ENCODE peak calls at places on chromosome 3, in ten cellular contexts. M is upper lobe of right lung; D is lung; T is cardiac muscle cell; H is activated CD8-positive, alpha-beta T cell treated with anti-CD3 and anti-CD28 coated beads for 36 hours; Y is neural progenitor cell; L is choroid plexus epithelial cell; S is WTC11; E is tibial artery; Z is HFFc6. F is an unnamed sample.

GRCh38 chr3:32593903-32594525 is 23.4 kb upstream of the DYNC1LI1 start:
- DNase-seq in E (no peak), Y (no peak), M (no peak), T (peak), S (no peak), H (no peak), L (peak), Z (peak), D (no peak), F (no peak)

GRCh38 chr3:37590328-37591079 is 271.2 kb upstream of the CTDSPL start:
- DNase-seq in Y (no peak), D (no peak), H (no peak), S (no peak), L (no peak), M (no peak), T (peak), Z (no peak), E (peak), F (peak)

GRCh38 chr3:11331101-11331500 is 58.9 kb downstream of the ATG7 start:
- DNase-seq in D (no peak), S (no peak), H (no peak), T (peak), Y (no peak), E (no peak), Z (peak), L (peak), M (no peak), F (no peak)

GRCh38 chr3:11850003-11850402 is 3.3 kb upstream of the TAMM41 start:
- DNase-seq in E (no peak), L (no peak), Y (no peak), T (no peak), Z (no peak), S (no peak), H (no peak), D (no peak), M (no peak), F (no peak)

GRCh38 chr3:146117406-146118285 is 43.3 kb downstream of the PLOD2 start:
- DNase-seq in D (no peak), Y (no peak), L (peak), M (no peak), T (peak), H (no peak), S (no peak), E (no peak), Z (peak), F (no peak)

GRCh38 chr3:157373783-157374182 is 62.9 kb upstream of the PTX3 start:
- DNase-seq in Z (peak), D (no peak), S (no peak), H (no peak), E (no peak), T (peak), L (no peak), Y (no peak), M (no peak), F (no peak)

GRCh38 chr3:57512174-57512573 is 32.0 kb downstream of the DNAH12 start:
- DNase-seq in T (no peak), Y (no peak), S (no peak), L (peak), M (no peak), Z (no peak), H (no peak), D (no peak), E (no peak), F (no peak)

GRCh38 chr3:117660941-117661635 is 951.5 kb downstream of the TUSC7 start:
- DNase-seq in T (peak), S (no peak), H (no peak), L (peak), D (no peak), Z (peak), M (no peak), Y (peak), E (no peak), F (no peak)

GRCh38 chr3:25156526-25157075 is 271.5 kb upstream of the RARB start:
- DNase-seq in Z (peak), T (peak), S (no peak), H (no peak), L (peak), E (no peak), M (no peak), D (no peak), Y (peak), F (no peak)

GRCh38 chr3:152069871-152070270 is 196.4 kb downstream of the SUCNR1 start:
- DNase-seq in L (peak), S (no peak), M (no peak), T (no peak), Z (peak), E (no peak), D (no peak), Y (no peak), H (no peak), F (no peak)

GRCh38 chr3:84965141-84965540 is 6.4 kb downstream of the CADM2 start:
- DNase-seq in E (no peak), M (no peak), S (peak), Y (peak), H (no peak), T (peak), L (peak), Z (no peak), D (no peak), F (no peak)

GRCh38 chr3:151478376-151478702 is 17.5 kb upstream of the IGSF10 start:
- DNase-seq in M (no peak), D (no peak), S (no peak), T (peak), E (no peak), H (no peak), Z (no peak), Y (no peak), L (no peak), F (no peak)

GRCh38 chr3:27200721-27201434 is 168.3 kb downstream of the NEK10 start:
- DNase-seq in T (no peak), Z (no peak), H (no peak), D (no peak), Y (no peak), E (no peak), L (no peak), S (no peak), M (no peak), F (no peak)

GRCh38 chr3:192366916-192367315 is 360.4 kb downstream of the FGF12 start:
- DNase-seq in T (no peak), L (no peak), M (no peak), D (no peak), E (no peak), S (no peak), Z (no peak), H (no peak), Y (no peak), F (no peak)

GRCh38 chr3:183822631-183823030 is 2.7 kb downstream of the MAP6D1 start:
- DNase-seq in S (peak), L (no peak), T (no peak), Y (peak), M (no peak), Z (no peak), E (no peak), H (no peak), D (no peak), F (peak)

GRCh38 chr3:32865364-32865763 is 47.6 kb downstream of the TRIM71 start:
- DNase-seq in E (no peak), T (peak), M (no peak), L (peak), H (no peak), Z (peak), D (no peak), Y (no peak), S (no peak), F (no peak)

GRCh38 chr3:72957303-72957702 is 39.3 kb upstream of the PPP4R2 start:
- DNase-seq in M (no peak), T (peak), Y (peak), H (no peak), E (no peak), S (no peak), L (no peak), Z (no peak), D (no peak), F (no peak)

GRCh38 chr3:123799544-123800351 is 84.4 kb downstream of the MYLK start:
- DNase-seq in Y (peak), L (peak), Z (no peak), D (no peak), E (no peak), T (peak), M (no peak), H (no peak), S (no peak), F (no peak)

GRCh38 chr3:123349566-123350450 is 99.1 kb downstream of the ADCY5 start:
- DNase-seq in E (no peak), S (no peak), Z (no peak), T (no peak), H (no peak), M (peak), D (no peak), Y (no peak), L (no peak), F (peak)

GRCh38 chr3:172622916-172623700 is 87.8 kb downstream of the NCEH1 start:
- DNase-seq in H (peak), L (peak), S (no peak), D (no peak), T (peak), M (no peak), Y (peak), Z (peak), E (no peak), F (no peak)

GRCh38 chr3:55059027-55059629 is 131.3 kb upstream of the LRTM1 start:
- DNase-seq in H (no peak), D (no peak), S (no peak), M (no peak), Z (peak), Y (no peak), L (peak), E (no peak), T (no peak), F (no peak)

GRCh38 chr3:158731938-158732855 is at the start of gene RARRES1:
- DNase-seq in M (peak), Y (peak), T (peak), E (peak), D (peak), L (peak), Z (peak), S (peak), H (peak), F (peak)

GRCh38 chr3:127588675-127589577 is 1.6 kb downstream of the TPRA1 start:
- DNase-seq in Y (peak), H (peak), E (no peak), S (no peak), T (peak), L (peak), Z (peak), D (no peak), M (no peak), F (no peak)

GRCh38 chr3:58588030-58588614 is 10.9 kb upstream of the FAM107A start:
- DNase-seq in M (no peak), Z (no peak), S (peak), Y (peak), E (no peak), D (no peak), L (peak), H (peak), T (peak), F (no peak)

GRCh38 chr3:69490971-69491370 is 105.1 kb upstream of the FRMD4B start:
- DNase-seq in M (no peak), E (no peak), D (no peak), Z (no peak), S (no peak), H (no peak), Y (peak), L (no peak), T (no peak), F (no peak)

GRCh38 chr3:38232701-38233100 is 32.9 kb upstream of the SLC22A13 start:
- DNase-seq in S (no peak), Y (no peak), H (no peak), T (no peak), L (no peak), Z (no peak), E (no peak), D (no peak), M (no peak), F (no peak)

GRCh38 chr3:57110214-57110613 is 49.8 kb downstream of the SPATA12 start:
- DNase-seq in L (no peak), T (no peak), M (no peak), E (no peak), Y (no peak), H (no peak), D (no peak), Z (no peak), S (no peak), F (no peak)

GRCh38 chr3:113243071-113243470 is 31.7 kb downstream of the BOC start:
- DNase-seq in E (no peak), L (no peak), H (no peak), M (no peak), Z (no peak), Y (no peak), S (no peak), D (no peak), T (no peak), F (no peak)

GRCh38 chr3:81788650-81789049 is 27.2 kb upstream of the GBE1 start:
- DNase-seq in S (no peak), H (no peak), Y (no peak), D (no peak), E (no peak), M (no peak), L (peak), T (no peak), Z (no peak), F (no peak)

GRCh38 chr3:18847583-18848197 is 300.6 kb upstream of the KCNH8 start:
- DNase-seq in H (no peak), D (no peak), M (no peak), L (peak), S (no peak), T (no peak), E (no peak), Z (no peak), Y (peak), F (no peak)
- TF ChIP-seq CTCF in H (peak), D (no peak), M (peak), L (no peak), S (peak), T (no peak), E (no peak), Z (peak), Y (peak), F (no peak)

DNA sequence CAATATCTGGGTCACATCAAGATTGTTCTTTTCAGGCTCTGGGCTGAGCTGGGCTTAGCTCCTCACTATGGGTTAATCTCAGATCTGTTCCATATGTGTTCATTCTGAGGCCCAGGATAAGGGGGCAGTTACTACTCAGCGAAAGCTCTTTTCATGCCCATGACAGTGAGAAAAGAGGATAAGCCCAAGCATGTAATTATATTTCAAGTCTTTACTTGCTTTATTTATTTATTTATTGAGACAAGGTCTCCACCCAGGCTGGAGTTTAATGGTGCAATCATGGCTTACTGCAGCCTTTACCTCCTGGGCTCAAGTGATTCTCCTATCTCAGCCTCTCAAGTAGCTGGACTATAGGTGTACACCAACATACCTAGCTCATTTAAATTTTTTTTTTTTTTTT is 44.7 kb upstream of the SELENOK start:
- DNase-seq in D (no peak), S (no peak), Y (no peak), Z (no peak), T (no peak), L (no peak), M (no peak), E (no peak), H (no peak), F (no peak)
- TF ChIP-seq CTCF in D (no peak), S (no peak), Y (no peak), Z (no peak), T (no peak), L (no peak), M (no peak), E (no peak), H (no peak), F (no peak)

GRCh38 chr3:31450345-31450744 is 82.4 kb upstream of the STT3B start:
- DNase-seq in T (no peak), M (no peak), Y (no peak), E (no peak), D (no peak), H (no peak), Z (no peak), S (no peak), L (no peak), F (no peak)

GRCh38 chr3:31446411-31446810 is 86.3 kb upstream of the STT3B start:
- DNase-seq in T (no peak), S (no peak), L (no peak), Z (no peak), D (no peak), M (no peak), H (no peak), Y (no peak), E (no peak), F (no peak)

GRCh38 chr3:31449318-31449717 is 83.4 kb upstream of the STT3B start:
- DNase-seq in M (no peak), Z (no peak), D (no peak), T (no peak), Y (no peak), E (no peak), L (no peak), H (no peak), S (no peak), F (no peak)

GRCh38 chr3:31448882-31449243 is 83.9 kb upstream of the STT3B start:
- DNase-seq in Y (no peak), L (no peak), E (no peak), T (no peak), D (no peak), S (no peak), M (no peak), Z (no peak), H (no peak), F (no peak)

DNA sequence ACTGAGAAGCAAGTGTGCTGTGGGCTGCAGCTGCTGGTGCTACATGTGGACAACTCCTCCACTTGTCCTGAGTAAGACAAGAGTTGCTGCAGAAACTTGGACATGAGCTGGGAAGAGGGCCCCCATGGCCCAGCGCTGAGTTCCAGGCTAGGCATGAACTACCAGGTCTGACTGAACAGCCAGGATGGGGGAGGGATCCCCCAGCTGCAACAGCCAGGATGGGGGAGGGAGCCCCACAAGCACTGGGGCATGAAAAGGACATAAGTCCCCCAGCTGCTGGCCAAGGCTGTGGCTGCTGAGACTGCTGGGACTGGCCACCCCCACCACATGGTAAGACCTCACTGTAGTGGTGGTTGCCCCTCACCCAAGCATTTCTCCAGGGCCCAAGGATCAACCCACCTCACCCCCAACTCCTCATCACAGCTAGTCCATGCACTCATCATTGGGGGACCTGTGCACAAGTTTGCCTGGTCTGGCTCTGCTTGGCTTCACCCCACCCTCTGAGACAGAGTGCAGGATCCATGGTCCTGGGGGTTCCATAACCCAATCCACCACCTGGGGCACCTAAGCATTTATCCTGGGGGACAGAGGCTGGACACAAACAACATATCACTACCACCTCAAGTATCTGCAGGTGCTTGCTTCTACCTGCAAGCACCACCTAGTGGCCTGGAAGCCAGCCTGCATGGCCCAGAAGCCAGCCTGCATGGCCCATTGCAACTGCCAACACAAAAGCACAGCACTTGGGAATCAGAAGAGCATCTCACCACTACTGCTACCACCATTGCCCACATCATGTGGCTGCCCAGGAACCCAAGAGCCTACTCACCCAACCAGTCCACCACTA is 84.5 kb upstream of the STT3B start:
- DNase-seq in T (peak), D (no peak), Z (no peak), L (peak), Y (peak), M (peak), H (peak), S (peak), E (no peak), F (peak)
- TF ChIP-seq CTCF in T (peak), D (no peak), Z (peak), L (peak), Y (peak), M (peak), H (peak), S (peak), E (no peak), F (no peak)

GRCh38 chr3:47666118-47666517 is 87.5 kb upstream of the CSPG5 start:
- DNase-seq in M (no peak), Z (no peak), Y (no peak), H (no peak), D (no peak), L (no peak), E (no peak), S (no peak), T (no peak), F (no peak)

GRCh38 chr3:47663630-47664240 is 85.1 kb upstream of the CSPG5 start:
- DNase-seq in S (no peak), Z (no peak), L (no peak), D (no peak), M (no peak), H (no peak), T (no peak), E (no peak), Y (no peak), F (no peak)

GRCh38 chr3:47669026-47669749 is 90.5 kb upstream of the CSPG5 start:
- DNase-seq in S (no peak), E (no peak), D (no peak), T (peak), Z (peak), H (no peak), M (no peak), Y (no peak), L (peak), F (no peak)

GRCh38 chr3:47661121-47661752 is 82.6 kb upstream of the CSPG5 start:
- DNase-seq in S (no peak), M (no peak), T (peak), L (peak), D (no peak), Z (peak), H (no peak), Y (no peak), E (no peak), F (no peak)

DNA sequence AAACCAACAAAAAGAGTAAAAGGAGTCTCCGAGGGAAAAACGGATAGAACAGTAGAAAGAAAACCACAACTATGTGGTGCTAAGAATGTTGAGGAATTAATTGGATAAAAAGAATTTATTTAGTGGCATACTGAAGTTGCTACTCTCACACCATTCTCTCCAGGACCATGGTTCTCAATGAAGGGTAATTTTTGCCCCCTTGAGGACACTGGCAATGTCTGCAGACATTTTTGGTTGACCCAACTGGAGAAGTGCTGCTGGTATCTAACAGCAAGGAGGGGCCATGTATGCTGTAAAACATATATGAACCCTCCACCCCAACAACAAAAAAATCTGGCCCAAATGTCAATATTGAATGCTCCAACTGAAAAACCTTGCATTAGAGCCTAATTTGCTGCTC is 85.9 kb upstream of the CSPG5 start:
- DNase-seq in S (no peak), E (no peak), H (no peak), M (no peak), Y (peak), D (no peak), T (peak), Z (peak), L (peak), F (no peak)
- TF ChIP-seq CTCF in S (no peak), E (no peak), H (no peak), M (peak), Y (peak), D (no peak), T (peak), Z (peak), L (peak), F (no peak)

DNA sequence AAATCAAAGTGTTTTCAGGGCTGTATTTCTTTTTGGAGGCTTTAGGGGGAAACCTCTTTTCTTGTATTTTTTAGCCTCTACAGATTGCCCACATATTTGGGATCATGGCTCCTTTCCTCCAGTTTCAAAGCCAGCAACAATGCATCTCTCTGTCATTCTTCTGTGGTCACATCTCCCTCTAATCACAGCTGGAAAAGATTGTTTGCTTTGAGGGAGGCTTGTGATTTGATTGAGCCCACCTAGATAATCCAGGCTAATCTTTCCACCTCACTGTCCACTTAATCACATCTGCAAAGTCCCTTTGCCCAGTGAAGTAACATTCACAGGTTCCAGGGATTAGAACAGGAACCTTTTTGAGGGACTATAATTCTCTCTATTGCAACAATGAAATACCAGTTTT is 543.1 kb upstream of the UBE2E2 start:
- DNase-seq in H (no peak), L (no peak), M (no peak), Z (no peak), Y (peak), D (no peak), T (no peak), E (no peak), S (no peak), F (no peak)
- TF ChIP-seq CTCF in H (no peak), L (no peak), M (no peak), Z (no peak), Y (no peak), D (no peak), T (no peak), E (no peak), S (no peak), F (no peak)

F was measured in spleen.